ENCODE peak calls at places on chromosomes 6 and 20, in six cellular contexts. V is AG04450, J is tibial artery, S is MCF 10A, T is MM.1S, M is coronary artery. P is an unnamed sample.

GRCh38 chr6:85678000-85678601 is 35.4 kb upstream of the SYNCRIP start:
- DNase-seq in J (no peak), S (peak), V (no peak), T (no peak), M (no peak), P (no peak)

GRCh38 chr6:79657238-79657637 is 26.1 kb downstream of the SH3BGRL2 start:
- DNase-seq in S (no peak), J (no peak), T (no peak), M (no peak), V (no peak), P (no peak)

GRCh38 chr6:82178084-82178758 is 69.3 kb downstream of the IBTK start:
- DNase-seq in S (peak), M (no peak), T (no peak), J (no peak), V (no peak), P (no peak)

GRCh38 chr6:134421496-134421895 is 103.6 kb upstream of the SGK1 start:
- DNase-seq in T (no peak), J (no peak), M (no peak), V (no peak), S (no peak), P (no peak)

GRCh38 chr20:36304786-36305495 is 1.2 kb upstream of the DLGAP4 start:
- DNase-seq in M (no peak), J (no peak), T (no peak), S (no peak), V (no peak), P (no peak)

GRCh38 chr20:45254867-45255266 is 503 bp upstream of the SLPI start:
- DNase-seq in M (no peak), T (peak), J (no peak), S (peak), V (no peak), P (no peak)

GRCh38 chr6:145502417-145502816 is 232.9 kb downstream of the EPM2A start:
- DNase-seq in M (no peak), T (no peak), J (no peak), V (no peak), S (peak), P (no peak)

GRCh38 chr6:107264357-107264831 is 149.1 kb upstream of the BEND3 start:
- DNase-seq in T (no peak), J (no peak), M (no peak), S (peak), V (peak), P (no peak)

GRCh38 chr6:170404036-170404435 is 97.5 kb downstream of the FAM120B start:
- DNase-seq in S (no peak), V (no peak), T (no peak), M (no peak), J (no peak), P (no peak)

GRCh38 chr6:16947461-16948159 is 154.2 kb upstream of the STMND1 start:
- DNase-seq in M (no peak), S (peak), V (peak), T (no peak), J (peak), P (no peak)

GRCh38 chr20:29878281-29878741 is 1379.2 kb upstream of the DEFB115 start:
- DNase-seq in S (no peak), J (no peak), V (no peak), T (no peak), M (no peak), P (no peak)

GRCh38 chr6:3455121-3455489 is 1.7 kb downstream of the SLC22A23 start:
- DNase-seq in S (no peak), J (no peak), V (no peak), T (no peak), M (no peak), P (no peak)

GRCh38 chr6:110884321-110884720 is 9.7 kb downstream of the AMD1 start:
- DNase-seq in J (no peak), S (no peak), T (no peak), M (no peak), V (no peak), P (no peak)

GRCh38 chr6:130694617-130695016 is 132.6 kb upstream of the SMLR1 start:
- DNase-seq in T (no peak), J (no peak), S (no peak), V (no peak), M (no peak), P (no peak)

GRCh38 chr6:152368761-152369624 is 268.2 kb downstream of the SYNE1 start:
- DNase-seq in J (peak), V (no peak), M (no peak), T (no peak), S (no peak), P (no peak)

GRCh38 chr6:39610229-39610628 is 115.0 kb downstream of the KIF6 start:
- DNase-seq in J (no peak), S (no peak), M (no peak), T (no peak), V (no peak), P (no peak)

GRCh38 chr20:40519928-40520327 is 169.1 kb downstream of the MAFB start:
- DNase-seq in J (no peak), T (no peak), S (no peak), V (no peak), M (no peak), P (no peak)

GRCh38 chr6:111950661-111951426 is 77.6 kb upstream of the FYN start:
- DNase-seq in M (no peak), J (no peak), V (no peak), T (no peak), S (peak), P (no peak)

GRCh38 chr6:127956260-127956888 is 55.5 kb upstream of the THEMIS start:
- DNase-seq in S (peak), M (no peak), V (no peak), J (no peak), T (no peak), P (no peak)

GRCh38 chr6:146884728-146885127 is 286.0 kb downstream of the ADGB start:
- DNase-seq in V (no peak), S (no peak), M (no peak), J (no peak), T (no peak), P (no peak)

GRCh38 chr20:26167499-26167898 is 470.8 kb upstream of the ZNF337 start:
- DNase-seq in M (no peak), J (no peak), S (no peak), V (no peak), T (no peak), P (no peak)

GRCh38 chr6:36839819-36840379 is 655 bp upstream of the CPNE5 start:
- DNase-seq in M (no peak), S (no peak), T (peak), J (no peak), V (no peak), P (no peak)

GRCh38 chr6:37049990-37050853 is 44.8 kb downstream of the FGD2 start:
- DNase-seq in M (no peak), J (peak), S (no peak), T (peak), V (no peak), P (no peak)

GRCh38 chr6:119333707-119334295 is 15.8 kb downstream of the MAN1A1 start:
- DNase-seq in J (no peak), M (no peak), S (peak), T (peak), V (no peak), P (no peak)

GRCh38 chr20:1003920-1004697 is 2.0 kb upstream of the RSPO4 start:
- DNase-seq in S (no peak), T (no peak), M (peak), V (no peak), J (no peak), P (no peak)

GRCh38 chr6:36955136-36955535 is 598 bp downstream of the PI16 start:
- DNase-seq in J (no peak), T (no peak), V (no peak), S (no peak), M (no peak), P (no peak)

GRCh38 chr6:140105857-140106256 is 731.4 kb upstream of the CITED2 start:
- DNase-seq in S (peak), T (no peak), M (no peak), V (no peak), J (no peak), P (no peak)

GRCh38 chr6:110874880-110875547 is 429 bp downstream of the AMD1 start:
- DNase-seq in M (peak), J (peak), S (peak), T (peak), V (peak), P (no peak)

GRCh38 chr6:47000842-47001241 is 41.3 kb downstream of the ADGRF1 start:
- DNase-seq in J (no peak), M (no peak), T (no peak), V (no peak), S (peak), P (no peak)

GRCh38 chr20:4713401-4713800 is 8.3 kb upstream of the PRND start:
- DNase-seq in M (no peak), T (no peak), J (no peak), S (peak), V (no peak), P (no peak)

GRCh38 chr6:149128489-149129145 is 188.9 kb upstream of the TAB2 start:
- DNase-seq in T (no peak), V (no peak), M (no peak), S (no peak), J (no peak), P (no peak)

GRCh38 chr20:61840661-61841455 is 224.8 kb downstream of the TAF4 start:
- DNase-seq in S (no peak), T (no peak), V (no peak), J (no peak), M (no peak), P (no peak)

GRCh38 chr6:145070791-145071190 is 664.5 kb downstream of the EPM2A start:
- DNase-seq in J (no peak), T (no peak), V (peak), M (no peak), S (no peak), P (no peak)

GRCh38 chr6:136764522-136764993 is 27.7 kb downstream of the MAP3K5 start:
- DNase-seq in T (no peak), M (no peak), J (no peak), S (no peak), V (no peak), P (no peak)

GRCh38 chr20:43825635-43826034 is 89.0 kb upstream of the TOX2 start:
- DNase-seq in V (no peak), J (no peak), M (no peak), T (no peak), S (no peak), P (no peak)

GRCh38 chr20:43830883-43831282 is 83.8 kb upstream of the TOX2 start:
- DNase-seq in M (no peak), T (no peak), V (no peak), S (no peak), J (no peak), P (no peak)

GRCh38 chr20:43829951-43830690 is 84.5 kb upstream of the TOX2 start:
- DNase-seq in M (no peak), S (no peak), J (no peak), T (no peak), V (no peak), P (no peak)

GRCh38 chr20:43824699-43825402 is 89.8 kb upstream of the TOX2 start:
- DNase-seq in V (no peak), J (no peak), S (no peak), T (no peak), M (no peak), P (no peak)

DNA sequence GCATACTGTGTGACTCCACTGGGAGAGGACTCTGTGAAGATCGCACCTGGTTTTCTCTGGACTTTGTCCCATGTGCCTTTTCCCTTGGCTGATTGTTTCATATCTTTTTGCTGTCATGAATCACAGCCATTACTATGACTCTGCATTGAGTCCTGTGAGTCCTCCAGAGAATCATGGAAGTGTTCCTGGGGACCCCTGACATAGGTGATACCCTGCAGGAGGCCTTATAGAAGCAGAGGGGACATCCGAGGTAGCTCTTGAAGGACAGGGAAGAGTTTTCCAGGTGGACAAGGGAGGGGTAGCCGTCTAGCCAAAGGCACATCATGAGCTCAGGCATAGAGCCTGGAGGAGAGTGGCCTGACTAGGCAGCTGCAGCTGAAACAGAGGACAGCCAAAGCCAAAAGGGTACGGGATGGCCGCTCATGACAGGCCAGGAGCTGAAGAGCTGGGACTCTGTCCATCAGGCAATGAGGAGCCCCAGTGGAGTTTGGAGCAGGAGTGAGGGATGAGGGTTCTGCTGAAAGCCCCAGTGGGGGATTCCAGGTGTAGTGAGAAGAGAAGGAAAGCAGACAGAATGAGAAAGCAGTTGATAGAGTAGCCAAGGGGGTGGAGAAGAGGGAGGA is 86.6 kb upstream of the TOX2 start:
- DNase-seq in V (no peak), M (no peak), S (no peak), T (no peak), J (no peak), P (no peak)
- TF ChIP-seq CTCF in V (no peak), M (no peak), S (no peak), T (no peak), J (no peak), P (no peak)

GRCh38 chr6:121615493-121615892 is 180.0 kb downstream of the GJA1 start:
- DNase-seq in V (no peak), S (no peak), M (no peak), J (no peak), T (no peak), P (no peak)
- TF ChIP-seq CTCF in V (peak), S (no peak), M (no peak), J (no peak), T (peak), P (no peak)

GRCh38 chr6:162854734-162855191 is 127.0 kb downstream of the PACRG start:
- DNase-seq in M (no peak), T (no peak), J (no peak), S (no peak), V (no peak), P (no peak)
- TF ChIP-seq CTCF in M (no peak), T (no peak), J (no peak), S (no peak), V (no peak), P (no peak)

GRCh38 chr20:58869662-58870227 is 17.2 kb downstream of the GNAS start:
- DNase-seq in T (no peak), M (no peak), J (no peak), V (no peak), S (no peak), P (no peak)

GRCh38 chr20:58868795-58869194 is 16.3 kb downstream of the GNAS start:
- DNase-seq in S (no peak), V (no peak), J (no peak), M (peak), T (no peak), P (no peak)

GRCh38 chr20:58867211-58867610 is 14.7 kb downstream of the GNAS start:
- DNase-seq in M (no peak), T (no peak), J (no peak), S (peak), V (no peak), P (no peak)

DNA sequence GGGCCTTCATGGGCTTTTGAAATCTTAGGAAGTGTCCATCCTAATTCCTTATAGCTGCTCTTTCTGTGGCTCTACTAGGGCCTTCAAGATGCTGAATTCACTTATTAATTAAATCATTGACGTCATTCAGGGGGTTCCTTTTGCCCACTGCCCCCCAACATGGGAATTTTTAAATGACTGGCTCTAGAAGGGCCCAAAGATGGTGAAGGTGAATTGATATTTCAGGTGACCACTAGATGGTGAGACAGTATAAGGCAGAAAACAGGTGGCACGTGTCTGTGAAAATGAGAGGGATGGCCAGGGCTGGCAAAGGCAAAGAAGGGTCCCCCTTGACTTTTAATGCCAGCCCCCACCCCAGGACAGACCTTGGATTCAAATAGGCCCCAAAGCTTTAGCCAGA is 11.8 kb downstream of the GNAS start:
- DNase-seq in V (no peak), S (peak), M (no peak), J (no peak), T (no peak), P (no peak)
- TF ChIP-seq CTCF in V (peak), S (peak), M (no peak), J (no peak), T (peak), P (peak)

GRCh38 chr6:15017251-15017650 is 228.6 kb upstream of the JARID2 start:
- DNase-seq in T (no peak), S (no peak), J (no peak), M (no peak), V (no peak), P (no peak)

GRCh38 chr6:15017803-15018202 is 228.1 kb upstream of the JARID2 start:
- DNase-seq in S (no peak), T (no peak), V (no peak), M (no peak), J (no peak), P (no peak)

GRCh38 chr6:15020114-15020770 is 225.6 kb upstream of the JARID2 start:
- DNase-seq in V (no peak), S (no peak), J (no peak), T (no peak), M (no peak), P (no peak)

GRCh38 chr6:15014958-15015357 is 230.9 kb upstream of the JARID2 start:
- DNase-seq in J (no peak), V (no peak), S (no peak), T (no peak), M (no peak), P (no peak)

GRCh38 chr6:15016813-15017212 is 229.1 kb upstream of the JARID2 start:
- DNase-seq in T (no peak), J (no peak), S (no peak), M (no peak), V (no peak), P (no peak)
- TF ChIP-seq CTCF in T (no peak), J (no peak), S (no peak), M (no peak), V (no peak), P (no peak)

GRCh38 chr6:156410649-156411048 is 366.5 kb upstream of the ARID1B start:
- DNase-seq in M (no peak), T (no peak), S (no peak), V (no peak), J (no peak), P (no peak)
- TF ChIP-seq CTCF in M (no peak), T (no peak), S (peak), V (peak), J (no peak), P (no peak)

GRCh38 chr6:167323111-167323510 is 1.8 kb upstream of the TTLL2 start:
- DNase-seq in J (no peak), S (no peak), M (no peak), V (no peak), T (no peak), P (no peak)
- TF ChIP-seq CTCF in J (no peak), S (no peak), M (no peak), V (no peak), T (no peak), P (no peak)

GRCh38 chr6:113313841-113314240 is 543.3 kb upstream of the MARCKS start:
- DNase-seq in M (no peak), T (no peak), S (no peak), J (no peak), V (no peak), P (no peak)
- TF ChIP-seq CTCF in M (no peak), T (no peak), S (no peak), J (no peak), V (no peak), P (no peak)

GRCh38 chr6:138227316-138227781 is 9.1 kb upstream of the PBOV1 start:
- DNase-seq in V (no peak), S (no peak), M (no peak), T (no peak), J (no peak), P (no peak)

GRCh38 chr6:138231399-138231886 is 13.2 kb upstream of the PBOV1 start:
- DNase-seq in V (no peak), S (no peak), T (no peak), J (no peak), M (no peak), P (no peak)

GRCh38 chr6:138229072-138229471 is 10.8 kb upstream of the PBOV1 start:
- DNase-seq in V (no peak), T (no peak), M (no peak), S (no peak), J (no peak), P (no peak)

GRCh38 chr6:138230759-138231398 is 12.6 kb upstream of the PBOV1 start:
- DNase-seq in M (no peak), S (no peak), J (no peak), V (no peak), T (no peak), P (no peak)

DNA sequence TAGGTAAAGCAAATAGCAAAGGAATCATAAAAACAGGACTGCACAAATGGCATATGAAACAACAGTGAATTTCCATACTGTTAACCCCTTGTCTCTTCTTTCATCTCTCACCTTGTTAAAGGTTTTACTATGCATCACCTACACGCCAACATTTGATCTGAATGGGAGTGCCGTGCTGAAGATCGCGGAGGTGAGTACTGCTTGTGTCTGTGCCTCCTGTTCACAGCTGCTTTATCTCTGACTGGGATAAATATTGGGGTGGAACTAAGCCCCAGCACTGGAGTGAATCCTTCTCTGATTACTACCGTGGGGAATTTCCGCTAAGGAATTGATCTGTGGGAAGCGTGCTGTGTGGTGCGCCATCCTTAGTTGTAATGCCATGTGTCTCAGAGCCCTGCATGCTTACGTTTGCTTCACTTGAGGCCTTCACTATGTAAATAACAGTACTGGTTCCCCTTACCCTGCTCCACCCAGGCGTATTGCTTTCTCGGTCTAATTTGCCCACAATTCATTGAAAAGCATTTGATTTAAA is 11.4 kb upstream of the PBOV1 start:
- DNase-seq in V (no peak), S (no peak), T (no peak), M (no peak), J (no peak), P (no peak)
- TF ChIP-seq CTCF in V (no peak), S (no peak), T (no peak), M (no peak), J (no peak), P (no peak)

DNA sequence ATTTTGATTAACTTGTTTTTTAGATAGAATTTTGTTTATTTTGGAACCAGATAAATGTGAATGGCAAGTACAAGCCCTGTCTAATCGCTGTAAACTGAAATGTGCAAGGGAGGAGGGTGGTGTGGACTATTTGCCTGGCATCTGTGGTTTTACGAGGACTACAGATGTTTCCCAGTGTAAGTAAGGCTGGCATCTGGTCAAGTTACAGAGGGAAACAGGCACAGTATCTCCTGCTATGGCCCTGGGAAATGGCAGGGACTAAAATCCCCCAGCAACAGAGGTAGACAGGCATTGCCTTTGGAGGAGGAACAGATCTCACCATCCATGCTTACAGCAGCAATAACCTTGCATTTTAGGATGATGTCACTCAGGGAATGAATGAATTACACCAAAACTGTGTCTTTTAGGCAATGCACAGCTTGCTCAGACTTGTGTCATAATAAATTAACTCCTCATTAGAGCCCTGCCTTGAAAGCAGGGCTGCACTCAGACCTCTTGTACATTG is 96.3 kb downstream of the TCP11 start:
- DNase-seq in S (peak), J (peak), M (no peak), V (no peak), T (no peak), P (no peak)
- TF ChIP-seq CTCF in S (no peak), J (no peak), M (no peak), V (no peak), T (no peak), P (no peak)